ENCODE peak calls at places on chromosomes 6 and 20, in nine cellular contexts. One of them, this sample, is unnamed.

GRCh38 chr20:50575869-50576720 is 65.9 kb downstream of the PTPN1 start:
- DNase-seq in heart right ventricle: peak
- DNase-seq in tibial artery: peak
- DNase-seq in Peyer's patch: peak
- DNase-seq in naive thymus-derived CD4-positive, alpha-beta T cell: peak
- DNase-seq in upper lobe of right lung: peak
- DNase-seq in endothelial cell of umbilical vein: peak
- DNase-seq in fibroblast of lung: peak
- DNase-seq in MM.1S: no peak
- DNase-seq in this sample: peak

GRCh38 chr6:35343835-35344550 is 1.6 kb downstream of the PPARD start:
- DNase-seq in heart right ventricle: no peak
- DNase-seq in tibial artery: no peak
- DNase-seq in Peyer's patch: no peak
- DNase-seq in naive thymus-derived CD4-positive, alpha-beta T cell: no peak
- DNase-seq in upper lobe of right lung: no peak
- DNase-seq in endothelial cell of umbilical vein: no peak
- DNase-seq in fibroblast of lung: peak
- DNase-seq in MM.1S: no peak
- DNase-seq in this sample: no peak

GRCh38 chr6:1610497-1611321 is 994 bp downstream of the FOXC1 start:
- DNase-seq in heart right ventricle: peak
- DNase-seq in tibial artery: peak
- DNase-seq in Peyer's patch: no peak
- DNase-seq in naive thymus-derived CD4-positive, alpha-beta T cell: no peak
- DNase-seq in upper lobe of right lung: no peak
- DNase-seq in endothelial cell of umbilical vein: peak
- DNase-seq in fibroblast of lung: peak
- DNase-seq in MM.1S: no peak
- DNase-seq in this sample: no peak

GRCh38 chr20:17940447-17940971 is 28.1 kb downstream of the SNX5 start:
- DNase-seq in heart right ventricle: no peak
- DNase-seq in tibial artery: no peak
- DNase-seq in Peyer's patch: no peak
- DNase-seq in naive thymus-derived CD4-positive, alpha-beta T cell: no peak
- DNase-seq in upper lobe of right lung: no peak
- DNase-seq in endothelial cell of umbilical vein: no peak
- DNase-seq in fibroblast of lung: no peak
- DNase-seq in MM.1S: no peak
- DNase-seq in this sample: no peak

GRCh38 chr20:58017237-58017969 is 211.1 kb downstream of the ANKRD60 start:
- DNase-seq in heart right ventricle: peak
- DNase-seq in tibial artery: no peak
- DNase-seq in Peyer's patch: peak
- DNase-seq in naive thymus-derived CD4-positive, alpha-beta T cell: no peak
- DNase-seq in upper lobe of right lung: no peak
- DNase-seq in endothelial cell of umbilical vein: no peak
- DNase-seq in fibroblast of lung: peak
- DNase-seq in MM.1S: no peak
- DNase-seq in this sample: peak

GRCh38 chr6:13935190-13935880 is 10.6 kb downstream of the RNF182 start:
- DNase-seq in heart right ventricle: no peak
- DNase-seq in tibial artery: no peak
- DNase-seq in Peyer's patch: no peak
- DNase-seq in naive thymus-derived CD4-positive, alpha-beta T cell: no peak
- DNase-seq in upper lobe of right lung: no peak
- DNase-seq in endothelial cell of umbilical vein: no peak
- DNase-seq in fibroblast of lung: no peak
- DNase-seq in MM.1S: no peak
- DNase-seq in this sample: no peak

GRCh38 chr20:36519944-36520343 is 21.4 kb upstream of the MYL9 start:
- DNase-seq in heart right ventricle: no peak
- DNase-seq in tibial artery: no peak
- DNase-seq in Peyer's patch: no peak
- DNase-seq in naive thymus-derived CD4-positive, alpha-beta T cell: no peak
- DNase-seq in upper lobe of right lung: no peak
- DNase-seq in endothelial cell of umbilical vein: no peak
- DNase-seq in fibroblast of lung: peak
- DNase-seq in MM.1S: no peak
- DNase-seq in this sample: no peak

GRCh38 chr6:148580442-148580841 is 166.4 kb upstream of the UST start:
- DNase-seq in heart right ventricle: no peak
- DNase-seq in tibial artery: no peak
- DNase-seq in Peyer's patch: no peak
- DNase-seq in naive thymus-derived CD4-positive, alpha-beta T cell: no peak
- DNase-seq in upper lobe of right lung: no peak
- DNase-seq in endothelial cell of umbilical vein: peak
- DNase-seq in fibroblast of lung: no peak
- DNase-seq in MM.1S: no peak
- DNase-seq in this sample: no peak

GRCh38 chr6:109693128-109693527 is 2.0 kb downstream of the FIG4 start:
- DNase-seq in heart right ventricle: no peak
- DNase-seq in tibial artery: no peak
- DNase-seq in Peyer's patch: no peak
- DNase-seq in naive thymus-derived CD4-positive, alpha-beta T cell: no peak
- DNase-seq in upper lobe of right lung: no peak
- DNase-seq in endothelial cell of umbilical vein: no peak
- DNase-seq in fibroblast of lung: no peak
- DNase-seq in MM.1S: no peak
- DNase-seq in this sample: no peak

GRCh38 chr20:32609993-32610896 is 25.1 kb upstream of the NOL4L start:
- DNase-seq in heart right ventricle: no peak
- DNase-seq in tibial artery: no peak
- DNase-seq in Peyer's patch: no peak
- DNase-seq in naive thymus-derived CD4-positive, alpha-beta T cell: no peak
- DNase-seq in upper lobe of right lung: no peak
- DNase-seq in endothelial cell of umbilical vein: no peak
- DNase-seq in fibroblast of lung: no peak
- DNase-seq in MM.1S: no peak
- DNase-seq in this sample: no peak

GRCh38 chr20:57529810-57530209 is 4.9 kb upstream of the CTCFL start:
- DNase-seq in heart right ventricle: no peak
- DNase-seq in tibial artery: peak
- DNase-seq in Peyer's patch: no peak
- DNase-seq in naive thymus-derived CD4-positive, alpha-beta T cell: no peak
- DNase-seq in upper lobe of right lung: no peak
- DNase-seq in endothelial cell of umbilical vein: no peak
- DNase-seq in fibroblast of lung: no peak
- DNase-seq in MM.1S: no peak
- DNase-seq in this sample: no peak

GRCh38 chr6:17905611-17906592 is 81.5 kb downstream of the KIF13A start:
- DNase-seq in heart right ventricle: no peak
- DNase-seq in tibial artery: no peak
- DNase-seq in Peyer's patch: no peak
- DNase-seq in naive thymus-derived CD4-positive, alpha-beta T cell: no peak
- DNase-seq in upper lobe of right lung: no peak
- DNase-seq in endothelial cell of umbilical vein: no peak
- DNase-seq in fibroblast of lung: peak
- DNase-seq in MM.1S: no peak
- DNase-seq in this sample: no peak

GRCh38 chr6:16440656-16441212 is 202.3 kb downstream of the GMPR start:
- DNase-seq in heart right ventricle: peak
- DNase-seq in tibial artery: no peak
- DNase-seq in Peyer's patch: no peak
- DNase-seq in naive thymus-derived CD4-positive, alpha-beta T cell: no peak
- DNase-seq in upper lobe of right lung: no peak
- DNase-seq in endothelial cell of umbilical vein: no peak
- DNase-seq in fibroblast of lung: no peak
- DNase-seq in MM.1S: no peak
- DNase-seq in this sample: no peak

GRCh38 chr20:31894980-31895675 is 24.7 kb downstream of the TTLL9 start:
- DNase-seq in heart right ventricle: no peak
- DNase-seq in tibial artery: peak
- DNase-seq in Peyer's patch: no peak
- DNase-seq in naive thymus-derived CD4-positive, alpha-beta T cell: no peak
- DNase-seq in upper lobe of right lung: peak
- DNase-seq in endothelial cell of umbilical vein: peak
- DNase-seq in fibroblast of lung: peak
- DNase-seq in MM.1S: peak
- DNase-seq in this sample: peak

GRCh38 chr20:62158088-62158400 is 14.5 kb downstream of the SS18L1 start:
- DNase-seq in heart right ventricle: no peak
- DNase-seq in tibial artery: no peak
- DNase-seq in Peyer's patch: no peak
- DNase-seq in naive thymus-derived CD4-positive, alpha-beta T cell: no peak
- DNase-seq in upper lobe of right lung: no peak
- DNase-seq in endothelial cell of umbilical vein: no peak
- DNase-seq in fibroblast of lung: no peak
- DNase-seq in MM.1S: no peak
- DNase-seq in this sample: no peak

GRCh38 chr20:62158541-62158940 is 15.0 kb downstream of the SS18L1 start:
- DNase-seq in heart right ventricle: no peak
- DNase-seq in tibial artery: no peak
- DNase-seq in Peyer's patch: no peak
- DNase-seq in naive thymus-derived CD4-positive, alpha-beta T cell: no peak
- DNase-seq in upper lobe of right lung: no peak
- DNase-seq in endothelial cell of umbilical vein: no peak
- DNase-seq in fibroblast of lung: no peak
- DNase-seq in MM.1S: no peak
- DNase-seq in this sample: no peak

GRCh38 chr20:62160253-62160652 is 16.7 kb downstream of the SS18L1 start:
- DNase-seq in heart right ventricle: no peak
- DNase-seq in tibial artery: no peak
- DNase-seq in Peyer's patch: no peak
- DNase-seq in naive thymus-derived CD4-positive, alpha-beta T cell: no peak
- DNase-seq in upper lobe of right lung: no peak
- DNase-seq in endothelial cell of umbilical vein: no peak
- DNase-seq in fibroblast of lung: no peak
- DNase-seq in MM.1S: no peak
- DNase-seq in this sample: no peak

GRCh38 chr20:62159835-62160234 is 16.3 kb downstream of the SS18L1 start:
- DNase-seq in heart right ventricle: no peak
- DNase-seq in tibial artery: no peak
- DNase-seq in Peyer's patch: no peak
- DNase-seq in naive thymus-derived CD4-positive, alpha-beta T cell: no peak
- DNase-seq in upper lobe of right lung: no peak
- DNase-seq in endothelial cell of umbilical vein: no peak
- DNase-seq in fibroblast of lung: peak
- DNase-seq in MM.1S: no peak
- DNase-seq in this sample: no peak

GRCh38 chr20:62159052-62159451 is 15.5 kb downstream of the SS18L1 start:
- DNase-seq in heart right ventricle: no peak
- DNase-seq in tibial artery: no peak
- DNase-seq in Peyer's patch: no peak
- DNase-seq in naive thymus-derived CD4-positive, alpha-beta T cell: no peak
- DNase-seq in upper lobe of right lung: no peak
- DNase-seq in endothelial cell of umbilical vein: no peak
- DNase-seq in fibroblast of lung: no peak
- DNase-seq in MM.1S: no peak
- DNase-seq in this sample: no peak
- H3K4me3 ChIP-seq in heart right ventricle: no peak
- H3K4me3 ChIP-seq in tibial artery: no peak
- H3K4me3 ChIP-seq in Peyer's patch: no peak
- H3K4me3 ChIP-seq in naive thymus-derived CD4-positive, alpha-beta T cell: no peak
- H3K4me3 ChIP-seq in upper lobe of right lung: no peak
- H3K4me3 ChIP-seq in endothelial cell of umbilical vein: no peak
- H3K4me3 ChIP-seq in fibroblast of lung: no peak
- H3K4me3 ChIP-seq in MM.1S: no peak
- H3K4me3 ChIP-seq in this sample: no peak

DNA sequence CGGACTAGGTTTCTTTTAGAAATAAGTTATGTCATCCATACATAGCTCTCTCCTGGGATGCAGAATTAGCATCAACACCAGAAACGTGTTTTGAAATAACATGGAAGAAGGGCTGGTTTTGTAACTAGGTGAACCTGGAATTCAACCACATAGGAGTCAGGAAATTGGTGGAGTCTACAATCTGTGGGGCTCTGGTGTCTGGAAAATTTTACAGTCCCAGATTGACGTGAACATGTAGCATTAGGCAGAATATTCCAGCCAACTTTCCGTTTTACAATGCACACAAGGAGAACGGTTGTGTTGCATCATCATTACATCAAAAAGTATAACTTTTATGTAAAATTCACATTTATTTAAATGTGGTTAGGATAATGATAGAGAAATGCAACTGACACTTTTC is 1.9 kb downstream of the KCNQ5 start:
- DNase-seq in heart right ventricle: no peak
- DNase-seq in tibial artery: no peak
- DNase-seq in Peyer's patch: no peak
- DNase-seq in naive thymus-derived CD4-positive, alpha-beta T cell: no peak
- DNase-seq in upper lobe of right lung: no peak
- DNase-seq in endothelial cell of umbilical vein: no peak
- DNase-seq in fibroblast of lung: no peak
- DNase-seq in MM.1S: no peak
- DNase-seq in this sample: no peak
- H3K4me3 ChIP-seq in heart right ventricle: no peak
- H3K4me3 ChIP-seq in tibial artery: no peak
- H3K4me3 ChIP-seq in Peyer's patch: no peak
- H3K4me3 ChIP-seq in naive thymus-derived CD4-positive, alpha-beta T cell: peak
- H3K4me3 ChIP-seq in upper lobe of right lung: no peak
- H3K4me3 ChIP-seq in endothelial cell of umbilical vein: no peak
- H3K4me3 ChIP-seq in fibroblast of lung: peak
- H3K4me3 ChIP-seq in MM.1S: peak
- H3K4me3 ChIP-seq in this sample: no peak

GRCh38 chr6:143647191-143647590 is 30.6 kb upstream of the PHACTR2 start:
- DNase-seq in heart right ventricle: no peak
- DNase-seq in tibial artery: no peak
- DNase-seq in Peyer's patch: no peak
- DNase-seq in naive thymus-derived CD4-positive, alpha-beta T cell: no peak
- DNase-seq in upper lobe of right lung: no peak
- DNase-seq in endothelial cell of umbilical vein: no peak
- DNase-seq in fibroblast of lung: no peak
- DNase-seq in MM.1S: no peak
- DNase-seq in this sample: no peak
- H3K4me3 ChIP-seq in heart right ventricle: no peak
- H3K4me3 ChIP-seq in tibial artery: no peak
- H3K4me3 ChIP-seq in Peyer's patch: no peak
- H3K4me3 ChIP-seq in naive thymus-derived CD4-positive, alpha-beta T cell: no peak
- H3K4me3 ChIP-seq in upper lobe of right lung: no peak
- H3K4me3 ChIP-seq in endothelial cell of umbilical vein: no peak
- H3K4me3 ChIP-seq in fibroblast of lung: no peak
- H3K4me3 ChIP-seq in MM.1S: no peak
- H3K4me3 ChIP-seq in this sample: no peak

DNA sequence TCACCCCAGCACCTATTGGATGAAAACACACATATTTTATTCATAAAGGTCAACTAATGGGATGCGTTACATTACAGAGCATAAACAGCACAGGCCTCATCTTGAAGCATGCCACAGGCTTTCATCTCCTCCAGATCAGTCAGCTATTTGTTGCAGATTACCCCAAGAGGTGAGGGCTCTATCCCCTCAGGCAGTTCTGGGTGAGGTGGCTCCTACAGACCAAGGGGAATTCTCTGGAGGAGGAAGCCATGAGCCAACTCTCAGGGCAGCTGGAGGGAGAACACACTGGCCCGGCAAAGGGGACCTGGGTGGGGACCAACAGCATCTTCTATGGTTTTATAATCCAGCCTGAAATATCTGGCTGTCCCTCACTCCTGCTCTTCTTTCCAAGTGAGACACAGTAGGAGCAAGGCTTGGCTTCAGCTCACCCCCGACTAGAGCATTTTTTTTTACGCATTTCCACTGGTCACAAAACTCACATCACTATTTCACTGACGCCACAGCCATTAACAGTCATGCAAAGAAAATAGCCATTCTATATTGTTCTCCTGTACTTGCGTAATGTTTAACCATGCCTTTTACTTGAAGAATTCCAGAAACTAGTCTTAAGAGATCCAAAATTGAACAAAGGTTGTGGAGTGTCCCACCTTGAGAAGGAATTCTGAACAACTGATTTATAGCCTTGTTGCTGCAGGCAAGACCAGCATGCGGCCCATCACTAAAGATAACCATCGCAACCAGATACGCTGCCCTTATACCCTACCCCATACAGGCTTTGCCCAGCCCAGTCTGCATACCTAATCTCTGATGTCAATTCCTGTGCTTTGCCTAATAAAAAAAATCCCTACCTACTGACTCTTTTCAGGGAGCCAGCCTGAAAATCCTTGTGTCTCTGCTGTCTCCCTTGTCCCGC is 126.1 kb upstream of the BTBD3 start:
- DNase-seq in heart right ventricle: no peak
- DNase-seq in tibial artery: no peak
- DNase-seq in Peyer's patch: no peak
- DNase-seq in naive thymus-derived CD4-positive, alpha-beta T cell: no peak
- DNase-seq in upper lobe of right lung: no peak
- DNase-seq in endothelial cell of umbilical vein: no peak
- DNase-seq in fibroblast of lung: no peak
- DNase-seq in MM.1S: no peak
- DNase-seq in this sample: no peak
- H3K4me3 ChIP-seq in heart right ventricle: no peak
- H3K4me3 ChIP-seq in tibial artery: no peak
- H3K4me3 ChIP-seq in Peyer's patch: no peak
- H3K4me3 ChIP-seq in naive thymus-derived CD4-positive, alpha-beta T cell: no peak
- H3K4me3 ChIP-seq in upper lobe of right lung: no peak
- H3K4me3 ChIP-seq in endothelial cell of umbilical vein: no peak
- H3K4me3 ChIP-seq in fibroblast of lung: no peak
- H3K4me3 ChIP-seq in MM.1S: no peak
- H3K4me3 ChIP-seq in this sample: no peak

This sample was measured in colonic mucosa.